ENCODE peak calls at places on chromosomes 16 and 17, in nine cellular contexts. One of them, this sample, is unnamed.

GRCh38 chr16:81932668-81933067 is 78.6 kb downstream of the SDR42E1 start:
- DNase-seq in uterus: no peak
- DNase-seq in Peyer's patch: no peak
- DNase-seq in IMR-90: no peak
- DNase-seq in spleen: no peak
- DNase-seq in ovary: no peak
- DNase-seq in A549: no peak
- DNase-seq in heart left ventricle: no peak
- DNase-seq in H1: peak; percentile 44
- DNase-seq in this sample: peak; percentile 55

GRCh38 chr16:56347166-56347565 is 78.2 kb downstream of the AMFR start:
- DNase-seq in uterus: no peak
- DNase-seq in Peyer's patch: no peak
- DNase-seq in IMR-90: no peak
- DNase-seq in spleen: peak; percentile 59
- DNase-seq in ovary: no peak
- DNase-seq in A549: no peak
- DNase-seq in heart left ventricle: peak; percentile 37
- DNase-seq in H1: no peak
- DNase-seq in this sample: peak; percentile 44

GRCh38 chr17:78459696-78460095 is 81.2 kb downstream of the PGS1 start:
- DNase-seq in uterus: no peak
- DNase-seq in Peyer's patch: no peak
- DNase-seq in IMR-90: no peak
- DNase-seq in spleen: no peak
- DNase-seq in ovary: no peak
- DNase-seq in A549: no peak
- DNase-seq in heart left ventricle: peak; percentile 41
- DNase-seq in H1: no peak
- DNase-seq in this sample: no peak

GRCh38 chr17:39604911-39605491 is 2.7 kb downstream of the NEUROD2 start:
- DNase-seq in uterus: no peak
- DNase-seq in Peyer's patch: no peak
- DNase-seq in IMR-90: no peak
- DNase-seq in spleen: no peak
- DNase-seq in ovary: no peak
- DNase-seq in A549: no peak
- DNase-seq in heart left ventricle: no peak
- DNase-seq in H1: peak; percentile 79
- DNase-seq in this sample: no peak

GRCh38 chr16:69406780-69407331 is 17.6 kb upstream of the CYB5B start:
- DNase-seq in uterus: no peak
- DNase-seq in Peyer's patch: no peak
- DNase-seq in IMR-90: no peak
- DNase-seq in spleen: no peak
- DNase-seq in ovary: no peak
- DNase-seq in A549: peak; percentile 71
- DNase-seq in heart left ventricle: no peak
- DNase-seq in H1: no peak
- DNase-seq in this sample: no peak

GRCh38 chr17:74842146-74842598 is 17.5 kb downstream of the GRIN2C start:
- DNase-seq in uterus: no peak
- DNase-seq in Peyer's patch: no peak
- DNase-seq in IMR-90: no peak
- DNase-seq in spleen: no peak
- DNase-seq in ovary: no peak
- DNase-seq in A549: no peak
- DNase-seq in heart left ventricle: no peak
- DNase-seq in H1: no peak
- DNase-seq in this sample: no peak

GRCh38 chr16:12703935-12704334 is 99.8 kb downstream of the CPPED1 start:
- DNase-seq in uterus: no peak
- DNase-seq in Peyer's patch: no peak
- DNase-seq in IMR-90: peak; percentile 2
- DNase-seq in spleen: no peak
- DNase-seq in ovary: no peak
- DNase-seq in A549: no peak
- DNase-seq in heart left ventricle: no peak
- DNase-seq in H1: no peak
- DNase-seq in this sample: no peak

GRCh38 chr16:88010343-88010970 is 59.2 kb downstream of the BANP start:
- DNase-seq in uterus: no peak
- DNase-seq in Peyer's patch: no peak
- DNase-seq in IMR-90: no peak
- DNase-seq in spleen: no peak
- DNase-seq in ovary: peak; percentile 9
- DNase-seq in A549: no peak
- DNase-seq in heart left ventricle: no peak
- DNase-seq in H1: no peak
- DNase-seq in this sample: no peak

GRCh38 chr17:78127240-78127887 is 1.2 kb downstream of the TMC6 start:
- DNase-seq in uterus: no peak
- DNase-seq in Peyer's patch: peak; percentile 82
- DNase-seq in IMR-90: no peak
- DNase-seq in spleen: peak; percentile 96
- DNase-seq in ovary: no peak
- DNase-seq in A549: no peak
- DNase-seq in heart left ventricle: peak; percentile 88
- DNase-seq in H1: no peak
- DNase-seq in this sample: no peak

DNA sequence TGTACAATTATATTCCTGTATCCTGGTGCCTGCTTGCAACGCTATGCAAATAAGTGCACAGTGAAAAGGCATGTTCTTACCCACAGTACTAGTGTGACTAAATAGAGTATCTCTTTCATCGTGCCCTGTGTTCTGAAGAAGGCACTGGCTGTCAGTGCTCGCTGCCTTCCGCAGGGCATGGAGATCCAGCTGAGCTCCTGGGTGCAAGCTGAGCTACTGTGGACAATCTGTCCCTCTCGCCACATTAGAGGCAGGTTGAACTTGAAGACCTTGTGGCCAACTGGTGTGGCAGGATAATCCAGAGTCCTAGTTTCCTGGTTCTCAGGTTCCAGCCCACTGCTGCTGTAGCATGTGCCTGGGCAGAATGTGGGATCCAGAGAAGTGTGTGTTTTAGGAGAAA is 1.9 kb upstream of the ST6GALNAC1 start:
- DNase-seq in uterus: no peak
- DNase-seq in Peyer's patch: no peak
- DNase-seq in IMR-90: no peak
- DNase-seq in spleen: no peak
- DNase-seq in ovary: no peak
- DNase-seq in A549: no peak
- DNase-seq in heart left ventricle: no peak
- DNase-seq in H1: no peak
- DNase-seq in this sample: peak; percentile 0
- H3K27ac ChIP-seq in uterus: no peak overlapping the region
- H3K27ac ChIP-seq in Peyer's patch: peak overlapping the region; percentile 26
- H3K27ac ChIP-seq in IMR-90: no peak overlapping the region
- H3K27ac ChIP-seq in spleen: no peak overlapping the region
- H3K27ac ChIP-seq in ovary: no peak overlapping the region
- H3K27ac ChIP-seq in A549: peak overlapping the region; percentile 38
- H3K27ac ChIP-seq in heart left ventricle: no peak overlapping the region
- H3K27ac ChIP-seq in H1: no peak overlapping the region
- H3K27ac ChIP-seq in this sample: no peak overlapping the region

GRCh38 chr17:58002154-58002553 is 4.9 kb downstream of the SRSF1 start:
- DNase-seq in uterus: no peak
- DNase-seq in Peyer's patch: no peak
- DNase-seq in IMR-90: no peak
- DNase-seq in spleen: no peak
- DNase-seq in ovary: no peak
- DNase-seq in A549: no peak
- DNase-seq in heart left ventricle: no peak
- DNase-seq in H1: no peak
- DNase-seq in this sample: no peak
- H3K4me1 ChIP-seq in uterus: peaks cover 9% of the 10 kb centered on the region
- H3K4me1 ChIP-seq in Peyer's patch: peaks cover 38% of the 10 kb centered on the region
- H3K4me1 ChIP-seq in IMR-90: peaks cover 2% of the 10 kb centered on the region
- H3K4me1 ChIP-seq in spleen: peaks cover 47% of the 10 kb centered on the region
- H3K4me1 ChIP-seq in ovary: peaks cover 2% of the 10 kb centered on the region
- H3K4me1 ChIP-seq in A549: peaks cover 63% of the 10 kb centered on the region
- H3K4me1 ChIP-seq in heart left ventricle: peaks cover 20% of the 10 kb centered on the region
- H3K4me1 ChIP-seq in H1: peaks cover 3% of the 10 kb centered on the region
- H3K4me1 ChIP-seq in this sample: peaks cover 37% of the 10 kb centered on the region

GRCh38 chr16:28210979-28211505 is 723 bp downstream of the XPO6 start:
- DNase-seq in uterus: peak; percentile 42
- DNase-seq in Peyer's patch: peak; percentile 58
- DNase-seq in IMR-90: peak; percentile 75
- DNase-seq in spleen: peak; percentile 94
- DNase-seq in ovary: peak; percentile 72
- DNase-seq in A549: peak; percentile 60
- DNase-seq in heart left ventricle: peak; percentile 88
- DNase-seq in H1: peak; percentile 54
- DNase-seq in this sample: peak; percentile 79
- TF ChIP-seq POLR2A in uterus: no peak
- TF ChIP-seq POLR2A in Peyer's patch: peak; percentile 28
- TF ChIP-seq POLR2A in IMR-90: no peak
- TF ChIP-seq POLR2A in spleen: no peak
- TF ChIP-seq POLR2A in ovary: no peak
- TF ChIP-seq POLR2A in A549: no peak
- TF ChIP-seq POLR2A in heart left ventricle: no peak
- TF ChIP-seq POLR2A in H1: no peak
- TF ChIP-seq POLR2A in this sample: no peak

GRCh38 chr17:81566461-81567126 is 14.4 kb upstream of the FAAP100 start:
- DNase-seq in uterus: peak; percentile 86
- DNase-seq in Peyer's patch: no peak
- DNase-seq in IMR-90: peak; percentile 93
- DNase-seq in spleen: no peak
- DNase-seq in ovary: peak; percentile 78
- DNase-seq in A549: peak; percentile 85
- DNase-seq in heart left ventricle: no peak
- DNase-seq in H1: no peak
- DNase-seq in this sample: no peak
- H3K27ac ChIP-seq in uterus: peak overlapping the region; percentile 80
- H3K27ac ChIP-seq in Peyer's patch: peak overlapping the region; percentile 72
- H3K27ac ChIP-seq in IMR-90: peak overlapping the region; percentile 91
- H3K27ac ChIP-seq in spleen: peak overlapping the region; percentile 82
- H3K27ac ChIP-seq in ovary: peak overlapping the region; percentile 43
- H3K27ac ChIP-seq in A549: peak overlapping the region; percentile 88
- H3K27ac ChIP-seq in heart left ventricle: peak overlapping the region; percentile 52
- H3K27ac ChIP-seq in H1: no peak overlapping the region
- H3K27ac ChIP-seq in this sample: peak overlapping the region; percentile 37